ENCODE peak calls at places on chromosomes 4 and X, in six cellular contexts. L is endothelial cell of umbilical vein, X is lower leg skin, F is mesothelial cell of epicardium, V is omental fat pad, E is retinal pigment epithelial cell. A is an unnamed sample.

GRCh38 chr4:3827616-3828492 is 61.7 kb downstream of the ADRA2C start:
- DNase-seq in V (no peak), X (peak; percentile 29), F (no peak), E (peak; percentile 59), L (no peak), A (no peak)

GRCh38 chr4:54945838-54946237 is 179.6 kb downstream of the KDR start:
- DNase-seq in L (peak; percentile 78), F (no peak), X (no peak), E (no peak), V (no peak), A (no peak)

GRCh38 chr4:88843067-88843723 is 145.6 kb upstream of the NAP1L5 start:
- DNase-seq in X (no peak), L (peak; percentile 87), E (peak; percentile 73), F (no peak), V (no peak), A (no peak)

GRCh38 chr4:6417516-6417915 is 54.9 kb downstream of the PPP2R2C start:
- DNase-seq in E (no peak), X (no peak), L (no peak), F (no peak), V (no peak), A (no peak)

GRCh38 chrX:103063191-103063845 is 653 bp downstream of the BEX1 start:
- DNase-seq in L (peak; percentile 28), E (peak; percentile 14), V (no peak), F (no peak), X (no peak), A (no peak)

GRCh38 chr4:43132010-43132582 is 239.6 kb downstream of the GRXCR1 start:
- DNase-seq in L (peak; percentile 33), E (peak; percentile 27), X (no peak), V (peak; percentile 24), F (peak; percentile 36), A (no peak)

GRCh38 chrX:130552444-130553073 is 150.8 kb downstream of the RBMX2 start:
- DNase-seq in L (no peak), F (no peak), V (no peak), E (no peak), X (no peak), A (no peak)

GRCh38 chrX:30618160-30618765 is 35.0 kb upstream of the GK start:
- DNase-seq in L (no peak), V (no peak), E (no peak), X (no peak), F (no peak), A (no peak)

GRCh38 chr4:172521680-172522079 is 646.9 kb upstream of the GALNT7 start:
- DNase-seq in E (no peak), F (no peak), X (no peak), L (no peak), V (no peak), A (no peak)

GRCh38 chr4:87031946-87032345 is 97.1 kb downstream of the AFF1 start:
- DNase-seq in X (no peak), L (peak; percentile 71), F (no peak), E (peak; percentile 68), V (no peak), A (no peak)

GRCh38 chrX:121635141-121635540 is 587.7 kb downstream of the GLUD2 start:
- DNase-seq in V (no peak), L (no peak), X (no peak), E (no peak), F (no peak), A (no peak)

DNA sequence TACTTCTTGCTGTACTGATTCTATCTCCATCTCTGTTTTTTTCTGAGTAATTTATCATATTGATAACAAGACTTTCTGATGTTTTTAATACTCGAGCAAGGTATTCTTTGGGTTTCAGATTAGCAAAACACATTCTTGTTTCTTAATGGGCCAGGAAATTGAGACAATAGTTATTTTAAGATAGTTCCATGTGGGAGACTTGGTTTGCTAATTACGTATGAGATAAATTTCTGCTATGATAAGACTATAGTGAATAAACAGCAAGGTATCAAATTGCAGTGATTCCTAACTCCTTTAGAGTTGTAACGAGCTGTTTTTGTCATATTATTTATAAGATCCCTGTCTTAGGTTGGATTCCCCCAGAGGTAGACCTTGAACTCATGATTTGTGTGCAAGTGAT is 38.3 kb downstream of the SYTL5 start:
- DNase-seq in X (no peak), E (no peak), F (no peak), V (no peak), L (no peak), A (no peak)
- TF ChIP-seq CTCF in X (no peak), E (no peak), F (no peak), V (no peak), L (no peak), A (no peak)

GRCh38 chr4:108874806-108875205 is 112.0 kb upstream of the ETNPPL start:
- DNase-seq in F (no peak), X (no peak), V (no peak), L (no peak), E (no peak), A (no peak)
- TF ChIP-seq CTCF in F (no peak), X (no peak), V (no peak), L (no peak), E (no peak), A (no peak)

GRCh38 chrX:124223524-124223923 is 108.9 kb upstream of the TEX13D start:
- DNase-seq in L (no peak), E (no peak), V (no peak), F (no peak), X (no peak), A (no peak)
- TF ChIP-seq CTCF in L (no peak), E (peak; percentile 37), V (no peak), F (no peak), X (no peak), A (no peak)

GRCh38 chr4:118034061-118034785 is at the start of gene NDST3:
- DNase-seq in E (peak; percentile 77), L (peak; percentile 62), F (peak; percentile 40), V (no peak), X (no peak), A (peak; percentile 84)
- TF ChIP-seq CTCF in E (peak; percentile 70), L (peak; percentile 40), F (no peak), V (no peak), X (no peak), A (peak; percentile 73)

GRCh38 chrX:1323315-1323714 is 13.3 kb upstream of the IL3RA start:
- DNase-seq in X (no peak), E (no peak), L (peak; percentile 72), V (no peak), F (no peak), A (no peak)
- TF ChIP-seq CTCF in X (no peak), E (peak; percentile 23), L (peak; percentile 40), V (no peak), F (no peak), A (peak; percentile 60)

DNA sequence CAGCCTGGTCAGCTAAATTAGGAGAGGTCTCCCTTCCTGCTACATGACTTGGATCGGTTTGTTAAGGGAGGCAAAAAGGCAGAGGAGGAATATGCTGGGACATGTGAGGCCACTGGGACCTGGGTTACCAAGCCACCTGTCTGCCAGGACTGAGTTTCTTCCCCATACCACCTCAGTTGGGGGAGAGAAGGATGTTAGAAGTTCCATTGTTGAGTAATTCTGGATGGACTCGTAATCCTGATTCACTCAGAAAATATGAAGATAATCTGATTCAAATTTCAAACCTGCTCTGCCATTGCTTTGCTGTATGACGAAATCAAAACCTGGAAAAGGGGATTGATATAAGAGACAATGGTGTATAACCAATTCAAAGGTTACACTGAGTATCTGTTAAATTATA is 97.4 kb upstream of the S100G start:
- DNase-seq in F (no peak), L (no peak), V (no peak), X (no peak), E (no peak), A (no peak)
- TF ChIP-seq CTCF in F (no peak), L (no peak), V (no peak), X (no peak), E (no peak), A (no peak)

DNA sequence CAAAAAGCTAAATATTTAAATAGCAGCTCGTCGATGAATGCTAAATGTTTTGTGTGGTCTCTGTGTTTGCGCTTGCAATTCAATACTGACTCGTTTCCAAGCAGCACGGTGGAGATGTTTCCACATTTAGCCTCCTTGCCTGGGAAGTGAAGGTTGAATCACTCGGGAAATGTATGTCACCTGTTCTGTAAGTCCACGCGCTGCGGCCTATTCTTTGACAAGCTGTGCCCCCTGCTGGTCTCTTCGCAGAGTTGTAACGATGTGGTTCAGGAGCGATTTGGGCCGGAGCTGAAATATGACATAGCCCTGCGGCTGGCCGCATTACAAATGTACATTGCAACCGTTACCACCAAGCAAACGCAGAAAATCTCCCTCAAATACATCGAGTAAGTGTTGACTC is 89.6 kb upstream of the PRPS2 start:
- DNase-seq in L (peak; percentile 46), F (no peak), V (no peak), X (no peak), E (no peak), A (no peak)
- TF ChIP-seq CTCF in L (peak; percentile 54), F (peak; percentile 25), V (no peak), X (no peak), E (peak; percentile 64), A (peak; percentile 62)